ENCODE peak calls at places on chromosome 21, in six cellular contexts. Y is NB4, H is lower leg skin, F is HFF-Myc, J is A673, G is endothelial cell of umbilical vein. Z is an unnamed sample.

GRCh38 chr21:34029724-34030528 is 43.5 kb upstream of the MRPS6 start:
- DNase-seq in Y (peak), H (no peak), F (peak), J (peak), G (peak), Z (no peak)

GRCh38 chr21:31176080-31176551 is 137.8 kb upstream of the KRTAP19-8 start:
- DNase-seq in Y (peak), H (no peak), F (no peak), J (no peak), G (peak), Z (no peak)

GRCh38 chr21:28704746-28705145 is 287.9 kb downstream of the LTN1 start:
- DNase-seq in Y (no peak), H (peak), F (no peak), J (no peak), G (no peak), Z (no peak)

GRCh38 chr21:43880111-43880985 is 15.3 kb downstream of the AGPAT3 start:
- DNase-seq in Y (peak), H (no peak), F (no peak), J (no peak), G (no peak), Z (no peak)

GRCh38 chr21:31991356-31992331 is 118.8 kb downstream of the HUNK start:
- DNase-seq in Y (peak), H (no peak), F (no peak), J (no peak), G (no peak), Z (no peak)

GRCh38 chr21:33042812-33043211 is 17.1 kb downstream of the OLIG2 start:
- DNase-seq in Y (no peak), H (no peak), F (peak), J (peak), G (peak), Z (peak)

GRCh38 chr21:36171741-36172331 is 15.2 kb downstream of the DOP1B start:
- DNase-seq in Y (no peak), H (no peak), F (no peak), J (no peak), G (no peak), Z (no peak)

GRCh38 chr21:14545906-14546480 is at the start of gene SAMSN1:
- DNase-seq in Y (peak), H (peak), F (no peak), J (no peak), G (peak), Z (no peak)

GRCh38 chr21:43211085-43212071 is 42.6 kb downstream of the CRYAA start:
- DNase-seq in Y (no peak), H (peak), F (no peak), J (no peak), G (peak), Z (no peak)

GRCh38 chr21:23402929-23403520 is 2204.3 kb downstream of the MRPL39 start:
- DNase-seq in Y (no peak), H (no peak), F (no peak), J (no peak), G (no peak), Z (no peak)

GRCh38 chr21:16492892-16493291 is 763.1 kb downstream of the USP25 start:
- DNase-seq in Y (no peak), H (no peak), F (no peak), J (no peak), G (no peak), Z (no peak)

GRCh38 chr21:31730687-31731111 is 1.2 kb downstream of the SCAF4 start:
- DNase-seq in Y (peak), H (no peak), F (no peak), J (peak), G (peak), Z (no peak)

GRCh38 chr21:21457077-21457476 is 458.9 kb downstream of the NCAM2 start:
- DNase-seq in Y (no peak), H (no peak), F (no peak), J (no peak), G (no peak), Z (no peak)

GRCh38 chr21:15211491-15212133 is 146.8 kb upstream of the NRIP1 start:
- DNase-seq in Y (no peak), H (no peak), F (no peak), J (no peak), G (no peak), Z (no peak)

GRCh38 chr21:28084951-28085350 is 907.7 kb downstream of the LTN1 start:
- DNase-seq in Y (no peak), H (no peak), F (no peak), J (no peak), G (no peak), Z (no peak)

GRCh38 chr21:32949701-32950100 is 76.0 kb upstream of the OLIG2 start:
- DNase-seq in Y (no peak), H (no peak), F (no peak), J (no peak), G (no peak), Z (no peak)

GRCh38 chr21:15408089-15408488 is 321.7 kb upstream of the USP25 start:
- DNase-seq in Y (no peak), H (no peak), F (no peak), J (no peak), G (no peak), Z (no peak)

GRCh38 chr21:32545948-32546441 is 39.3 kb downstream of the TCP10L start:
- DNase-seq in Y (no peak), H (no peak), F (no peak), J (no peak), G (peak), Z (no peak)

GRCh38 chr21:37800496-37801061 is 115.7 kb downstream of the KCNJ6 start:
- DNase-seq in Y (no peak), H (no peak), F (no peak), J (no peak), G (peak), Z (no peak)

GRCh38 chr21:35225573-35225972 is 176.5 kb upstream of the RUNX1 start:
- DNase-seq in Y (no peak), H (no peak), F (no peak), J (no peak), G (no peak), Z (no peak)

GRCh38 chr21:37375866-37376574 is 9.4 kb downstream of the DYRK1A start:
- DNase-seq in Y (no peak), H (no peak), F (no peak), J (no peak), G (no peak), Z (no peak)

GRCh38 chr21:32918467-32919140 is 107.1 kb upstream of the OLIG2 start:
- DNase-seq in Y (no peak), H (no peak), F (no peak), J (no peak), G (no peak), Z (no peak)

GRCh38 chr21:17466166-17466565 is 46.7 kb upstream of the CXADR start:
- DNase-seq in Y (peak), H (peak), F (no peak), J (no peak), G (no peak), Z (no peak)

GRCh38 chr21:34644815-34645214 is 24.0 kb upstream of the CLIC6 start:
- DNase-seq in Y (no peak), H (no peak), F (no peak), J (no peak), G (no peak), Z (no peak)

GRCh38 chr21:35063428-35064172 is 14.5 kb upstream of the RUNX1 start:
- DNase-seq in Y (no peak), H (no peak), F (no peak), J (no peak), G (no peak), Z (no peak)

GRCh38 chr21:31630062-31630711 is 29.3 kb upstream of the SOD1 start:
- DNase-seq in Y (no peak), H (peak), F (peak), J (peak), G (peak), Z (peak)

GRCh38 chr21:34977333-34977732 is 71.8 kb downstream of the RUNX1 start:
- DNase-seq in Y (no peak), H (no peak), F (no peak), J (no peak), G (no peak), Z (no peak)

GRCh38 chr21:35342440-35342839 is 293.3 kb upstream of the RUNX1 start:
- DNase-seq in Y (peak), H (no peak), F (no peak), J (no peak), G (no peak), Z (no peak)

GRCh38 chr21:18759751-18760161 is 356.2 kb upstream of the TMPRSS15 start:
- DNase-seq in Y (no peak), H (no peak), F (no peak), J (no peak), G (no peak), Z (no peak)

GRCh38 chr21:36962098-36962780 is 4.2 kb downstream of the HLCS start:
- DNase-seq in Y (no peak), H (no peak), F (no peak), J (no peak), G (no peak), Z (no peak)

GRCh38 chr21:42991992-42992740 is 17.8 kb downstream of the PKNOX1 start:
- DNase-seq in Y (peak), H (no peak), F (peak), J (peak), G (peak), Z (peak)

GRCh38 chr21:16280731-16281130 is 550.9 kb downstream of the USP25 start:
- DNase-seq in Y (no peak), H (no peak), F (no peak), J (no peak), G (peak), Z (no peak)

GRCh38 chr21:44415073-44416025 is 40.0 kb upstream of the LRRC3 start:
- DNase-seq in Y (no peak), H (no peak), F (no peak), J (no peak), G (no peak), Z (no peak)

GRCh38 chr21:34908424-34909055 is 140.6 kb downstream of the RUNX1 start:
- DNase-seq in Y (peak), H (no peak), F (no peak), J (no peak), G (no peak), Z (no peak)

GRCh38 chr21:38170705-38171682 is 85.8 kb upstream of the KCNJ15 start:
- DNase-seq in Y (no peak), H (no peak), F (no peak), J (no peak), G (peak), Z (no peak)

DNA sequence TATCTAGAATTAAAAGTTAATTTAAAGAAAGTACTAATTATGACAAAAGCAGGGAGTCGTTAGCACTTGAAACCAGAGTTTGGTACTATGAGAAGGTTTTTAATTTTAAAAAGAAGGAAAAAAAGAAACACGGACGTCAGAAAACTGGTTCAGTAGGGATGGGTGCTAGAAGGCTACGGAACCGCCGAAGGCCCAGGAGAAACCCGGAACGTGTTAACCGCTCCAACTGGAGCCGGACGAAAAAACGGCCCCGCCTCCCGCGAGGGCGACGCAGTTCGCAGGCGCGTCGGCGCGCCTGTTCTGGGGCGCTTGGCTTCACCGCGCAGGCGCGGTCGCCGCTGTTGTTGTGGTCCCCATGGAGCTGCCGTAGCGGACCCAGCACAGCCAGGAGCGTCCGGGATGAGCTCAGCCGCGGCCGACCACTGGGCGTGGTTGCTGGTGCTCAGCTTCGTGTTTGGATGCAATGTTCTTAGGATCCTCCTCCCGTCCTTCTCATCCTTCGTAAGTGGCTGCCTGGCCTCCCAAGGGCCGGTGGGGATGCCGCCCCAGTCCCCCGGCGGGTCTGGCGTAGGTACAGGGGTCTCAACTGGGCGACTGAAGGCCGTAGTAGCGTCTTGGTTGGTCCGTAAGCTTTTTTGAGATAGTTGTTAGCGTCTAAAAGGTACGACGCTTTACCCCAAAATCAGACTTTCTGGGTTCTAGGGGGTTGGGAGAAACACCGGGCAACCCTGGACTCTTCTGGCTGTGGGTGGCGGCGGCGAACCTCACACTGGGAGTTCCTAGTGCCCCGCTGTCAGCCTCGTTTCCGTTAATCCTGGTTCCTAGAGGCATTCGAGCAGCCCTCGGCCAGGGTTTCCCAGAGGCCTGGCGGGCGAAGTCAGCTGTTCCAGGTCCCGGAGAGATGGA is 31.4 kb upstream of the HMGN1 start:
- DNase-seq in Y (peak), H (peak), F (peak), J (peak), G (peak), Z (peak)
- H3K4me3 ChIP-seq in Y (peak), H (peak), F (peak), J (peak), G (peak), Z (peak)

GRCh38 chr21:45542242-45542666 is at the start of gene SLC19A1:
- DNase-seq in Y (peak), H (peak), F (no peak), J (peak), G (peak), Z (no peak)
- TF ChIP-seq CTCF in Y (no peak), H (no peak), F (peak), J (no peak), G (peak), Z (peak)

DNA sequence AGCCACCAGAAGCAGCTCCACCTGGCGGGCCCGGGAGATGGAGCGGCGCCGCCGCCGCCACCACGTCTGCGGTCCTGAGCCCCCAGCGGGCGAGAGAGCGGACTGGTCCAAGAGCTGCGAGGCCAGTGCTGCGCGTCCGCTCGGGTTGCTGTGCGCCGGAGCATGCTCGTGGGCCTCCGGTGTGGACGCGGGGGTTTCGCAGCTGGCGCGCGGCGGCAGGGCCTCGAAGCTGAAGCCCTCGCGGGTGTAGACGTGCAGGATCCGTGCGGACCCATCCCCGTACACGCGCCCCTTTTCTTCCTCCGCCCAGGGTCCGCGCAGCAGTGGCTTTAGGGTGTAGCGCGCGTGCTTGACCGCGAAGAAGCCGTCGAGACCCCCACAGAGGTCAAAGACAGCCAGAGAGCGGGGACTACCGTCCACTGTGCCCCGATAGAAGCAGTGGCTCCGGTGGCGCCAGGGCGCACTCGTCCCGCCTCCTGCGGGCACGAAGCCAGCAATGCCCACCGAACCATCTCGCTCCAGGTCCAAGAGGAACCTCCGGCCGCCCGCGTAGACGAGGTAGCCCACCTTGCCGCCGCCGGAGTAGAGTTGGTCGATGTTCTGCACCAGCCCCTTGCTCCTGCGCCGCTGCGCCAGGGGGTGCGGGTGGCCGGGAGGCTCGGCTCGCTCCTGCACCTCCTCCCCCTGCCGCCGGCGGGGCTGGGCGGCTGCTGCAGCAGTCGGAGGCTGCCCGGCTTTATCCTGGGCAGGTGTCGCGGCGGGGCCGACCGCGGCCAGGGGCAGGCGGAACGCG is 1.1 kb downstream of the ADAMTS5 start:
- DNase-seq in Y (no peak), H (no peak), F (no peak), J (no peak), G (no peak), Z (no peak)
- H3K4me3 ChIP-seq in Y (no peak), H (peak), F (peak), J (peak), G (no peak), Z (peak)

GRCh38 chr21:46434322-46434958 is 24.3 kb upstream of the DIP2A start:
- DNase-seq in Y (no peak), H (no peak), F (no peak), J (no peak), G (no peak), Z (no peak)
- TF ChIP-seq CTCF in Y (no peak), H (no peak), F (no peak), J (no peak), G (no peak), Z (no peak)

GRCh38 chr21:41769106-41769505 is 2.3 kb upstream of the RIPK4 start:
- DNase-seq in Y (no peak), H (no peak), F (no peak), J (no peak), G (no peak), Z (no peak)
- H3K4me3 ChIP-seq in Y (no peak), H (no peak), F (peak), J (peak), G (no peak), Z (peak)